ENCODE peak calls at places on chromosomes 11 and 22, in nine cellular contexts. E, X, L, T, O, M, B, S and G are unnamed samples. For H3K4me1, the result is how much of the 10 kb centered on the place peaks cover.

GRCh38 chr11:92709329-92709728 is 260.1 kb upstream of the MTNR1B start:
- DNase-seq in E (no peak), X (no peak), L (no peak), T (no peak), O (no peak), M (no peak), B (no peak), S (no peak), G (no peak)

GRCh38 chr22:38742176-38742942 is 13.4 kb downstream of the SUN2 start:
- DNase-seq in E (no peak), X (no peak), L (no peak), T (no peak), O (no peak), M (peak), B (no peak), S (no peak), G (no peak)

GRCh38 chr22:35021166-35021565 is 44.8 kb upstream of the ISX start:
- DNase-seq in E (no peak), X (no peak), L (no peak), T (no peak), O (peak), M (no peak), B (no peak), S (no peak), G (no peak)

GRCh38 chr22:29975494-29975893 is 92.5 kb downstream of the MTMR3 start:
- DNase-seq in E (no peak), X (no peak), L (no peak), T (no peak), O (no peak), M (no peak), B (no peak), S (no peak), G (no peak)

GRCh38 chr22:27809700-27810365 is 8.3 kb upstream of the MN1 start:
- DNase-seq in E (no peak), X (no peak), L (no peak), T (no peak), O (no peak), M (no peak), B (no peak), S (no peak), G (no peak)

GRCh38 chr11:76620471-76620870 is 50.1 kb downstream of the LRRC32 start:
- DNase-seq in E (no peak), X (no peak), L (no peak), T (no peak), O (no peak), M (no peak), B (peak), S (no peak), G (no peak)

GRCh38 chr11:5013012-5013411 is 18.4 kb downstream of the OR51L1 start:
- DNase-seq in E (no peak), X (no peak), L (no peak), T (no peak), O (no peak), M (no peak), B (no peak), S (no peak), G (no peak)

GRCh38 chr11:28703371-28703770 is 595.2 kb downstream of the METTL15 start:
- DNase-seq in E (no peak), X (no peak), L (no peak), T (no peak), O (no peak), M (no peak), B (no peak), S (no peak), G (no peak)

GRCh38 chr22:32202161-32202538 is 2.7 kb downstream of the RFPL2 start:
- DNase-seq in E (no peak), X (no peak), L (no peak), T (no peak), O (no peak), M (no peak), B (no peak), S (no peak), G (no peak)

GRCh38 chr11:14075118-14075601 is 112.6 kb downstream of the SPON1 start:
- DNase-seq in E (no peak), X (no peak), L (no peak), T (no peak), O (no peak), M (no peak), B (no peak), S (no peak), G (no peak)

GRCh38 chr11:123168955-123169484 is 26.0 kb downstream of the CLMP start:
- DNase-seq in E (no peak), X (no peak), L (no peak), T (no peak), O (no peak), M (no peak), B (no peak), S (no peak), G (no peak)

GRCh38 chr11:86245369-86246292 is 1.1 kb downstream of the EED start:
- DNase-seq in E (peak), X (peak), L (peak), T (no peak), O (peak), M (no peak), B (peak), S (no peak), G (peak)

GRCh38 chr11:108960498-108960897 is 295.6 kb downstream of the DDX10 start:
- DNase-seq in E (no peak), X (no peak), L (no peak), T (no peak), O (no peak), M (no peak), B (no peak), S (no peak), G (no peak)

GRCh38 chr11:68974421-68975194 is 6.2 kb downstream of the MRGPRD start:
- DNase-seq in E (peak), X (peak), L (peak), T (no peak), O (peak), M (no peak), B (no peak), S (peak), G (peak)

GRCh38 chr11:15770798-15771414 is 585.4 kb downstream of the SOX6 start:
- DNase-seq in E (peak), X (peak), L (peak), T (peak), O (peak), M (no peak), B (peak), S (peak), G (peak)

GRCh38 chr11:11291432-11292015 is 61.5 kb downstream of the CSNK2A3 start:
- DNase-seq in E (no peak), X (no peak), L (no peak), T (no peak), O (no peak), M (no peak), B (no peak), S (no peak), G (no peak)

GRCh38 chr11:68099474-68100405 is 21.4 kb downstream of the CHKA start:
- DNase-seq in E (no peak), X (no peak), L (peak), T (peak), O (peak), M (no peak), B (peak), S (no peak), G (no peak)

GRCh38 chr11:126153999-126154398 is 57.5 kb downstream of the RPUSD4 start:
- DNase-seq in E (no peak), X (no peak), L (no peak), T (no peak), O (no peak), M (no peak), B (peak), S (peak), G (no peak)

GRCh38 chr22:19105867-19106802 is 16.1 kb downstream of the DGCR2 start:
- DNase-seq in E (peak), X (no peak), L (peak), T (peak), O (no peak), M (no peak), B (no peak), S (no peak), G (peak)

GRCh38 chr22:39227542-39228272 is 17.1 kb downstream of the PDGFB start:
- DNase-seq in E (no peak), X (no peak), L (no peak), T (no peak), O (no peak), M (no peak), B (no peak), S (no peak), G (no peak)

GRCh38 chr22:31892080-31892433 is 52.3 kb upstream of the YWHAH start:
- DNase-seq in E (no peak), X (no peak), L (no peak), T (no peak), O (no peak), M (no peak), B (no peak), S (no peak), G (no peak)

GRCh38 chr11:12674936-12675696 is 895 bp downstream of the TEAD1 start:
- DNase-seq in E (no peak), X (no peak), L (peak), T (peak), O (no peak), M (peak), B (peak), S (no peak), G (no peak)

GRCh38 chr11:20054584-20054983 is 105.7 kb downstream of the DBX1 start:
- DNase-seq in E (no peak), X (no peak), L (no peak), T (no peak), O (no peak), M (no peak), B (no peak), S (no peak), G (no peak)
- H3K4me1 ChIP-seq in E (under half), X (under half), L (under half), T (under half), O (under half), M (under half), B (under half), S (under half), G (under half)

GRCh38 chr22:44207981-44208317 is 27.2 kb downstream of the PARVG start:
- DNase-seq in E (no peak), X (no peak), L (no peak), T (no peak), O (no peak), M (no peak), B (no peak), S (no peak), G (no peak)
- H3K4me1 ChIP-seq in E (under half), X (under half), L (under half), T (under half), O (under half), M (under half), B (under half), S (under half), G (under half)

DNA sequence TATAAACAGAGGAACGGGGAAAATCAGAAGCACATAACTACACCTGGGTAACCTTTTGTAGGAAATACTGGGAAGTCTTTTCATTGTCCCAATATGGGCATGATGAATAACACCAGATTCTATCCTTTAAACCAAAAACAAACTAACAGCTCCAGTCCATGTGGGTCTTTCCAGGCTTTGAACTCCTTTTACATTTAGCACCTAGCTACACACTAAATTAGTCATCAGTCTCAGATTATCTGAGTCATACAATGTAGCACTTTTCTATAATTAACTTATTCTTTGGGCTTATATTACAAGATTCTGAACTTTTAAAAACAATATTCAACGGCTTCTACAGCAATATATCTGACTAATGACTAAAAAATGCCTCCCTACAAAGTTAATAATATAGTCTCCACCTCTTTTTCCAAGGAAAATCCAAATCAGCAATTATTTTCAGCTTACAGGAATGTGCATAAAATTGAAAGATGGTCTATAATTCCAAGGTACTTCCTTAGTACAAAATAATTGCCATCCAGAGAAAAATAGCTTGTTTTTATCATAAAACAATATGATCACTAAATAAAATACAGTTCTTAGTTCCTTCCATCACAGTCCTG is 26.3 kb downstream of the STK33 start:
- DNase-seq in E (no peak), X (no peak), L (no peak), T (no peak), O (no peak), M (no peak), B (no peak), S (no peak), G (no peak)
- H3K4me1 ChIP-seq in E (under half), X (under half), L (under half), T (under half), O (under half), M (under half), B (under half), S (under half), G (under half)

DNA sequence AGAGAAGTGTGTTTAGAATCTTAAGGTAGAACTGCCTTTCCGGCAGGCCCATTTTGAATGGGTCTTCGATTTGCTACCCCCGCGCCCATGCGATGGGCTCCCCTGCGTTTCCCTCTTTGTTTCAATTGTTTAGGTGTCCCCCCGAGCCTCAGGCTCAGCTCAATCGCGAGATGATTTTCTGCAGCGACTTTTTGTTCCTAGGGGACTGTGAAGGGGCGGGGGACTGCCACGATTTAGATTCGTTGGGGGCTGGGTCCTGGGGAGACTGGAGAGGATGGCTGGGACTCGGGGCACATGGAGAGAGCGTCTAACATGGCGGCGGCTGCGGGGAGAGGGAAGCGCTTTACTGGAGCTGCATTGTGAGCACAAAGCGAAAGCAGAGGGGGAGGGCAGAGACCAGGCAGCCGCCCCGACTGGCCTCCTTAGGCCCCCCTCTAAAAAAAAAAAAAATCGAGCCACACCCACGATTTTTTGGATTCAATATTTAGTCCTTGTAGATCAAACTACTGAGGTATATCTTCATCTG is 1.7 kb downstream of the CAPRIN1 start:
- DNase-seq in E (peak), X (peak), L (peak), T (peak), O (peak), M (peak), B (peak), S (no peak), G (peak)
- H3K4me1 ChIP-seq in E (under half), X (under half), L (under half), T (under half), O (half or more), M (under half), B (under half), S (under half), G (under half)

DNA sequence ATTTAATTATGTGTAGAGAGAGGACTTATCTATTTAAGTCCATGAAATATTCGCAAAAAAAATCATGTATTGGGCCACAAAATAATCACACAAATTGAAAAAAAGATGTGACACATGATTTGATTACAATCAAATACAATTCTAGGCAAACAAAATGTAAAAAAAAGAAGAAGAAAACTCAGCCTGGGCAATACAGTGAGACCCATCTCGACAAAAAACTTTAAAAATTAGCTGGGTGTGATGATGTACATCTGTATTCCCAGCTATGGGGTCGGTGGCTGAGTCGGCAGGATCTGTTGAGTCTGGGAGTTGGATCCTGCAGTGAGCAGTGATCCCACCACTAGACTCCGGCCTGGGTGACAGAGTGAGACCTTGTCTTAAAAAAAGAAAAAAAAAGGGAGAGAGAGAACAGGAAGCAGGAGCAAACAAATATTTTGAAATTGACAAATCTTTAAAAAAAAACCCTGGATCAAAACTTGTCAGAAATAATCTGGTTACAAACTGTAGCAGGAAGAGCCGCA is 3.1 kb upstream of the TYMP start:
- DNase-seq in E (no peak), X (no peak), L (no peak), T (no peak), O (no peak), M (peak), B (no peak), S (no peak), G (peak)
- H3K4me1 ChIP-seq in E (under half), X (under half), L (half or more), T (under half), O (half or more), M (under half), B (under half), S (under half), G (half or more)

GRCh38 chr11:61140416-61140815 is 20.8 kb downstream of the VPS37C start:
- DNase-seq in E (no peak), X (no peak), L (no peak), T (no peak), O (no peak), M (no peak), B (no peak), S (no peak), G (no peak)

GRCh38 chr11:61142424-61142823 is 18.8 kb downstream of the VPS37C start:
- DNase-seq in E (no peak), X (no peak), L (no peak), T (no peak), O (no peak), M (no peak), B (no peak), S (no peak), G (no peak)

GRCh38 chr11:61141601-61142028 is 19.6 kb downstream of the VPS37C start:
- DNase-seq in E (no peak), X (no peak), L (peak), T (peak), O (peak), M (no peak), B (no peak), S (no peak), G (no peak)

GRCh38 chr11:61138940-61139339 is 22.3 kb downstream of the VPS37C start:
- DNase-seq in E (no peak), X (no peak), L (no peak), T (no peak), O (no peak), M (no peak), B (peak), S (no peak), G (no peak)

GRCh38 chr11:61139391-61139790 is 21.8 kb downstream of the VPS37C start:
- DNase-seq in E (no peak), X (no peak), L (no peak), T (no peak), O (no peak), M (no peak), B (peak), S (no peak), G (no peak)
- H3K4me1 ChIP-seq in E (under half), X (under half), L (under half), T (under half), O (under half), M (under half), B (under half), S (under half), G (under half)

DNA sequence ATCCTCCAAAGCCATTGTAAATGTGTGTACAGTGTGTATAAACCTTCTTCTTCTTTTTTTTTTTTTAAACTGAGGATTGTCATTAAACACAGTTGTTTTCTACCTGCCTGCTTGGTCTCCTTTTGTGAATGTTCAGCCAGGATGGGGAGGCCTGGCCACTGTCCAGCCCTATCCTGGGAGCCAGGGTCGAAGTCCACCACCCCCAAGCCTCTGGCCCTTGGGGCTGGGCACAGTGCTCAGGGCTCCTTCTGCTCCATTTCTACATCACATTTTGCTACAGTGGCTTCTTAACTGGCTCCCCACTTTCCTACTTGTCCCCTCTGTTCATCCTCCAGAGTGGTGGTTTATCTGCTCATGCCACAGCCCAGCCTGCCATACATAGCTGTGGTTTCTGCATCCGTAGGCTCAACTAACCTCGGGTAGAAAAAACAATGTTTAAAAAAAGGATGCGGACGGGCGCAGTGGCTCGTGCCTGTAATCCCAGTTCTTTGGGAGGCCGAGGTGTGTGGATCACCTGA is 2.5 kb upstream of the SMARCB1 start:
- DNase-seq in E (no peak), X (no peak), L (no peak), T (no peak), O (peak), M (no peak), B (no peak), S (no peak), G (no peak)
- H3K4me1 ChIP-seq in E (under half), X (under half), L (under half), T (under half), O (under half), M (under half), B (under half), S (under half), G (under half)

GRCh38 chr22:11360632-11361031 is 4167.4 kb upstream of the OR11H1 start:
- DNase-seq in E (no peak), X (no peak), L (no peak), T (no peak), O (no peak), M (peak), B (no peak), S (no peak), G (peak)
- H3K4me1 ChIP-seq in E (under half), X (under half), L (under half), T (under half), O (under half), M (under half), B (under half), S (under half), G (under half)